ENCODE peak calls at places on chromosomes 16 and 17, in eight cellular contexts. N, Y, M, L, P, W, Z and R are unnamed samples.
A peak's percentile ranks its signal among the peaks of the same experiment; 100 is the strongest.

GRCh38 chr16:89195521-89196171 is 4.7 kb downstream of the SLC22A31 start:
- DNase-seq in N (no peak), Y (no peak), M (peak; percentile 43), L (no peak), P (no peak), W (no peak), Z (no peak), R (no peak)

GRCh38 chr17:4625181-4625601 is 16.3 kb downstream of the ALOX15 start:
- DNase-seq in N (no peak), Y (no peak), M (no peak), L (peak; percentile 58), P (no peak), W (no peak), Z (no peak), R (peak; percentile 13)

GRCh38 chr17:56451629-56452028 is 141.9 kb upstream of the NOG start:
- DNase-seq in N (no peak), Y (no peak), M (no peak), L (no peak), P (no peak), W (no peak), Z (no peak), R (peak; percentile 20)

GRCh38 chr16:56425439-56425832 is at the start of gene AMFR:
- DNase-seq in N (peak; percentile 36), Y (peak; percentile 54), M (peak; percentile 78), L (peak; percentile 79), P (peak; percentile 75), W (peak; percentile 72), Z (peak; percentile 61), R (peak; percentile 55)

GRCh38 chr17:75814900-75815373 is 29.3 kb downstream of the UNC13D start:
- DNase-seq in N (peak; percentile 39), Y (no peak), M (no peak), L (peak; percentile 67), P (no peak), W (no peak), Z (no peak), R (peak; percentile 83)

GRCh38 chr16:85281181-85281580 is 168.9 kb upstream of the CIBAR2 start:
- DNase-seq in N (no peak), Y (no peak), M (no peak), L (no peak), P (no peak), W (no peak), Z (no peak), R (no peak)

GRCh38 chr16:81592353-81592866 is 147.8 kb downstream of the CMIP start:
- DNase-seq in N (no peak), Y (no peak), M (no peak), L (no peak), P (peak; percentile 83), W (no peak), Z (no peak), R (no peak)

GRCh38 chr17:31561469-31562412 is 170.3 kb downstream of the RAB11FIP4 start:
- DNase-seq in N (no peak), Y (no peak), M (no peak), L (peak; percentile 52), P (no peak), W (no peak), Z (no peak), R (no peak)

GRCh38 chr17:29036584-29036983 is 6.4 kb upstream of the PIPOX start:
- DNase-seq in N (no peak), Y (no peak), M (no peak), L (no peak), P (no peak), W (no peak), Z (no peak), R (no peak)

GRCh38 chr16:54938351-54939346 is 8.0 kb downstream of the IRX5 start:
- DNase-seq in N (no peak), Y (no peak), M (peak; percentile 63), L (no peak), P (no peak), W (no peak), Z (no peak), R (no peak)

GRCh38 chr17:8542599-8542998 is 87.9 kb downstream of the MYH10 start:
- DNase-seq in N (no peak), Y (no peak), M (no peak), L (no peak), P (no peak), W (no peak), Z (no peak), R (no peak)

GRCh38 chr17:44969144-44969780 is 1.2 kb upstream of the C1QL1 start:
- DNase-seq in N (no peak), Y (no peak), M (no peak), L (no peak), P (no peak), W (no peak), Z (no peak), R (no peak)

GRCh38 chr16:90008708-90009145 is 10.5 kb downstream of the DBNDD1 start:
- DNase-seq in N (no peak), Y (no peak), M (no peak), L (no peak), P (peak; percentile 35), W (no peak), Z (no peak), R (no peak)

GRCh38 chr17:57422574-57423164 is 166.3 kb downstream of the MSI2 start:
- DNase-seq in N (no peak), Y (peak; percentile 89), M (no peak), L (peak; percentile 38), P (no peak), W (no peak), Z (no peak), R (peak; percentile 71)

GRCh38 chr17:27666831-27667560 is 36.0 kb downstream of the LGALS9 start:
- DNase-seq in N (no peak), Y (no peak), M (no peak), L (no peak), P (no peak), W (no peak), Z (no peak), R (no peak)

GRCh38 chr16:49884033-49884707 is 28.3 kb upstream of the ZNF423 start:
- DNase-seq in N (no peak), Y (no peak), M (no peak), L (no peak), P (peak; percentile 61), W (no peak), Z (no peak), R (no peak)

DNA sequence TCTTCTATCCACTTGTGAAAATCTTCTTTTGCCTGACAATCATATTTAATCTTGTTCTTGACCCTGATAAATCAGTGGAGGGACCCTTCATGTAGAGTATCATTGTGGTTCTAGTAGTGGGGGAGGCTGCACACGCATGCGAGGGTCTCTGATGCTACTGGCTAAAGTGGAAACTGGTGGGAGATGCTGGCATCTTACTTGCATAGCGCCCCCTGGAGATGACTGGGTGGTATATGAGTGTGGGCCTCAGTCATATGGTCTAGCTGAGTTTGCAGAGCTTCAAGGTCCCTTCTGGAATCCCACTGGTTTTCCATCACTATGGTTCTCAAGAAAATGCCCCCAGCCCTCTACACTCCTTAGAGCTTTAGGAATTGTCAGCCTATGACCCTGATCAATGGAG is 236.4 kb upstream of the AXIN2 start:
- DNase-seq in N (no peak), Y (no peak), M (no peak), L (peak; percentile 7), P (no peak), W (no peak), Z (no peak), R (no peak)
- TF ChIP-seq CTCF in N (peak; percentile 19), Y (no peak), M (no peak), L (peak; percentile 40), P (no peak), W (no peak), Z (no peak), R (peak; percentile 25)

DNA sequence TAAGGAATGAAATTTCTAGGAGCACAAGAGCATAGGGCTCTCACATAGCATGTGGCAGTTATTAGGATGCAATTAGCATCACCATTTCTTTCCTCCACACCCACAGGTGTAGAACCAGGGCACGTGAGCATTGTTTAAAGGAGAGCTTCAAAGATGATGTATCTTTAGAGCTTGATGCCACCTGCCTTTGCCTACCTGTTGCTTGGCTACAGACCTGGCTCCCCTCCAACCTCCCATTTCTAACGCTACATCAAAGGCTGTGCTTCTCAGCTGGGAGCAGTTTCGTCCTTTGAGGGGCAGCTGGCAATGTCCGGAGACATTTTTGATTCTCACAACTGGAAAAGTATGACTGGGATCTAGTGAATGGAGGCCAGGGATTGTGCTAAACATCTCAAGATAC is 78.6 kb upstream of the CLEC3A start:
- DNase-seq in N (no peak), Y (no peak), M (no peak), L (no peak), P (no peak), W (no peak), Z (no peak), R (no peak)
- H3K4me3 ChIP-seq in N (no peak overlapping the region), Y (no peak overlapping the region), M (no peak overlapping the region), L (no peak overlapping the region), P (no peak overlapping the region), W (no peak overlapping the region), Z (no peak overlapping the region), R (no peak overlapping the region)

DNA sequence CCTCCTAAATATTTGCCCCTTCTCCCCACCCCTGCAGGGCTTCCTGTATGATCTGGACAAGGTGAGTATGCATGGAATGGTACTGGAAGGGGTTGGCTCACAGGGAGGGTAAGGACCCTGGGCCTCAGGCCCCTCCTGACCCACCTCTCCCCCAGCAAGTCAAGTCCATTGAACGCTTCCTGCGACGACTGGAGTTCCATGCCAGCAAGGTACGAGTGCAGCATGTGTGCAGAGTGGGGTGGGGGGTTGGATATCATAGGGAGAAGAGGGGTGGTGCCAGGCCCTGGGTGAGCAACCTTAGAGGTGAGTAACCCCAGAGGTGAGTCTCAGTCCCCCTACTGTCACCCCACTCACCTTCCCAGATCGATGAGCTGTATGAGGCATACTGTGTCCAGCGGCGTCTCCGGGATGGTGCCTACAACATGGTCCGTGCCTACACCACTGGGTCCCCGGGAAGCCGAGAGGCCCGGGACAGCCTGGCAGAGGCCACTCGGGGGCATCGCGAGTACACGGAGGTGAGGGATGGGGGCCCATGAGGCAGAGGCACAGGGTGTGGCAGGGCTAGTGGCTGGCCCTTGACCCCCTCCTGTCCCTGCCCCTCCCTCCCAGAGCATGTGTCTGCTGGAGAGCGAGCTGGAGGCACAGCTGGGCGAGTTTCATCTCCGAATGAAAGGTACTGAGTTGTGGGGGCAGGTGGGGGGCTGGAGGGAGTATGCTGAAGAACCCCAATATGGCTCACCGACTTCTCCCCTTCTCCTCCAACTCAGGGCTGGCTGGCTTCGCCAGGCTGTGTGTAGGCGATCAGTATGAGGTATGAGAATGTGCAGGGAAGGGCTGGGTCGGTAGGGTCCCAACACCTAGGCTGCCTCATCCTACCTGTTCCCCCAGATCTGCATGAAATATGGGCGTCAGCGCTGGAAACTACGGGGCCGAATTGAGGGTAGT is 11.3 kb downstream of the RIPOR1 start:
- DNase-seq in N (no peak), Y (no peak), M (no peak), L (no peak), P (no peak), W (no peak), Z (no peak), R (no peak)
- H3K27me3 ChIP-seq in N (no peaks in the 10 kb centered on the region), Y (no peaks in the 10 kb centered on the region), M (no peaks in the 10 kb centered on the region), L (no peaks in the 10 kb centered on the region), P (peaks cover 17% of the 10 kb centered on the region), W (no peaks in the 10 kb centered on the region), Z (no peaks in the 10 kb centered on the region), R (no peaks in the 10 kb centered on the region)

DNA sequence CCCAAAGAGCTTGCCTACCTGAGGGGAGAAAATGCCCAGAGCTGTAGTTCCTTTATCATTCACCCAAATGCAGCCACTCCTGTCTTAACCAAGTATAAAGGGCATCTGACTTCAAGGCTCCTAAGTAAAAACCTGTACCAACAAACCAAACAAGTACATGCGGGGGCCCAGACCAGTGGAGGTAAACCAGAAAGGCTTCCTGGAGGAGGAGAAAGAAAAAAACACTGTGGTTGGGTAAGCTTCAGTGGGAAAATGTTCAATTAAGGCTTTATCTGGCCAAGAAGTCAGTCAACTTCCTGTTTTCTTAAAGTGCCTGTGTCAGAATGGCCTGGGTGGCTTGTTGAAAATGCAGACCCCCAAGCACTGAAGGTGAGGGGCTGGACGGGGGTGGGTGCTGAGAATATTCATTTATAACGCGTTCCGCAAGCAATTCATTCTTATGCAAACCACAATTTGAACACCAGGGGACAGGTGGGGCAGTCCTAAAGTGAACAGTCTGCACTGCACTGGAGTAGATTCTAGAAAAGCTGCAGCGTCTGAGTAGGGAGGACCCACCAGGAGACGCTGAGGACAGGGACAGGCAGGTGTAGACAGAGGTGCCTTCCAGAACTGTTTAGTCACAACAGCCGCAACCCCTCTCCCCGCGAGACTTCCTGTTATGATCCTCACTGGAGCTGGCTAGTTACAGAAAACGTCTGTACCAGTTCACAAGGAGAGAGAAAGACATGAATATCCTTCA is 467.1 kb downstream of the SOX9 start:
- DNase-seq in N (no peak), Y (no peak), M (no peak), L (peak; percentile 49), P (peak; percentile 49), W (no peak), Z (no peak), R (peak; percentile 81)
- TF ChIP-seq CTCF in N (peak; percentile 36), Y (no peak), M (no peak), L (no peak), P (peak; percentile 13), W (no peak), Z (peak; percentile 8), R (no peak)